ENCODE peak calls at places on chromosomes 16 and 17, in seven cellular contexts. M, G, V, D, Y, A and J are unnamed samples.

GRCh38 chr16:23863511-23864422 is 28.0 kb downstream of the PRKCB start:
- DNase-seq in M (no peak), G (no peak), V (peak; percentile 3), D (no peak), Y (no peak), A (peak; percentile 31), J (no peak)

GRCh38 chr17:50348522-50349240 is 2.8 kb downstream of the XYLT2 start:
- DNase-seq in M (no peak), G (peak; percentile 49), V (no peak), D (peak; percentile 56), Y (no peak), A (no peak), J (no peak)

GRCh38 chr17:27553019-27553511 is 77.9 kb upstream of the LGALS9 start:
- DNase-seq in M (no peak), G (peak; percentile 36), V (no peak), D (no peak), Y (peak; percentile 84), A (no peak), J (no peak)

GRCh38 chr16:73065617-73066313 is 17.8 kb upstream of the ZFHX3 start:
- DNase-seq in M (no peak), G (peak; percentile 52), V (no peak), D (peak; percentile 54), Y (peak; percentile 61), A (no peak), J (no peak)

GRCh38 chr17:13500947-13501346 is 100.8 kb downstream of the HS3ST3A1 start:
- DNase-seq in M (no peak), G (no peak), V (no peak), D (no peak), Y (no peak), A (no peak), J (no peak)

GRCh38 chr16:30941600-30942420 is 7.1 kb upstream of the ORAI3 start:
- DNase-seq in M (peak; percentile 50), G (peak; percentile 64), V (peak; percentile 48), D (peak; percentile 73), Y (peak; percentile 88), A (peak; percentile 59), J (peak; percentile 45)

GRCh38 chr16:85326113-85326793 is 214.0 kb upstream of the CIBAR2 start:
- DNase-seq in M (no peak), G (no peak), V (no peak), D (peak; percentile 38), Y (no peak), A (no peak), J (no peak)

GRCh38 chr16:47987136-47987535 is 168.7 kb downstream of the ABCC12 start:
- DNase-seq in M (no peak), G (no peak), V (no peak), D (no peak), Y (no peak), A (no peak), J (no peak)

GRCh38 chr16:46929378-46930332 is 43.8 kb downstream of the DNAJA2 start:
- DNase-seq in M (peak; percentile 61), G (peak; percentile 57), V (peak; percentile 47), D (peak; percentile 71), Y (peak; percentile 76), A (peak; percentile 73), J (no peak)

GRCh38 chr17:79996291-79996690 is 39.4 kb downstream of the TBC1D16 start:
- DNase-seq in M (no peak), G (no peak), V (no peak), D (no peak), Y (no peak), A (no peak), J (no peak)

GRCh38 chr16:27238016-27238587 is 30.5 kb downstream of the NSMCE1 start:
- DNase-seq in M (no peak), G (no peak), V (peak; percentile 27), D (no peak), Y (peak; percentile 9), A (no peak), J (no peak)

GRCh38 chr16:149024-149675 is 3.3 kb upstream of the HBZ start:
- DNase-seq in M (no peak), G (peak; percentile 27), V (no peak), D (peak; percentile 38), Y (no peak), A (no peak), J (no peak)

GRCh38 chr17:76414334-76415295 is 30.2 kb downstream of the SPHK1 start:
- DNase-seq in M (no peak), G (peak; percentile 85), V (no peak), D (peak; percentile 10), Y (no peak), A (no peak), J (peak; percentile 39)

GRCh38 chr16:9337262-9338032 is 246.0 kb downstream of the HAPSTR1 start:
- DNase-seq in M (no peak), G (no peak), V (no peak), D (no peak), Y (no peak), A (no peak), J (no peak)